ENCODE peak calls at places on chromosomes 3 and 15, in eight cellular contexts. L is H1; P is right cardiac atrium; M is RPMI8226; X is stimulated activated CD4-positive, alpha-beta T cell treated with anti-CD3 and anti-CD28 coated beads, Interleukin-1b, Interleukin-23, amount 100 ng/mL, for 1 hour; S is H7; D is stimulated activated CD8-positive, alpha-beta memory T cell treated with anti-CD3 and anti-CD28 coated beads, Interleukin-15, amount 100 ng/mL, for 4 hours; U is effector CD4-positive, alpha-beta T cell. O is an unnamed sample.

GRCh38 chr15:89104172-89104564 is 15.9 kb downstream of the ABHD2 start:
- DNase-seq in U (no peak), X (no peak), M (no peak), L (no peak), D (no peak), P (peak), S (no peak), O (no peak)

GRCh38 chr15:101689901-101690300 is 34.4 kb downstream of the TARS3 start:
- DNase-seq in S (no peak), X (no peak), U (no peak), L (no peak), D (no peak), M (no peak), P (no peak), O (no peak)

GRCh38 chr15:51750942-51751686 is at the start of gene TMOD2:
- DNase-seq in M (peak), X (no peak), D (no peak), U (peak), P (peak), S (peak), L (no peak), O (no peak)

GRCh38 chr3:160196511-160197104 is 28.6 kb upstream of the C3orf80 start:
- DNase-seq in M (no peak), L (no peak), P (peak), X (no peak), D (no peak), U (no peak), S (no peak), O (no peak)

GRCh38 chr3:123757281-123757940 is 126.7 kb downstream of the MYLK start:
- DNase-seq in S (no peak), P (no peak), D (no peak), M (peak), L (no peak), X (no peak), U (no peak), O (peak)

GRCh38 chr3:196916995-196917394 is 25.3 kb downstream of the NCBP2 start:
- DNase-seq in X (no peak), L (no peak), M (no peak), U (no peak), P (no peak), S (no peak), D (no peak), O (no peak)

GRCh38 chr3:18010001-18010400 is 267.6 kb upstream of the TBC1D5 start:
- DNase-seq in L (no peak), S (no peak), M (no peak), D (no peak), P (no peak), U (no peak), X (no peak), O (peak)

GRCh38 chr3:139388961-139389551 is 391 bp downstream of the COPB2 start:
- DNase-seq in P (no peak), S (peak), U (no peak), D (no peak), X (no peak), L (no peak), M (peak), O (no peak)

GRCh38 chr3:168044049-168044448 is 51.7 kb downstream of the GOLIM4 start:
- DNase-seq in X (no peak), S (no peak), U (no peak), D (no peak), P (no peak), M (no peak), L (no peak), O (no peak)

GRCh38 chr3:10419637-10420232 is 85.7 kb downstream of the ATP2B2 start:
- DNase-seq in S (no peak), U (peak), P (no peak), M (no peak), D (peak), L (no peak), X (no peak), O (peak)

GRCh38 chr3:81620813-81621212 is 140.6 kb downstream of the GBE1 start:
- DNase-seq in M (no peak), S (no peak), L (no peak), U (no peak), X (no peak), D (no peak), P (no peak), O (no peak)

GRCh38 chr3:46228259-46229222 is 13.7 kb upstream of the CCR3 start:
- DNase-seq in L (no peak), U (no peak), D (no peak), X (no peak), S (no peak), P (no peak), M (no peak), O (peak)

GRCh38 chr15:74895830-74896229 is 6.0 kb downstream of the MPI start:
- DNase-seq in U (no peak), P (no peak), X (no peak), D (no peak), S (no peak), L (no peak), M (no peak), O (no peak)

GRCh38 chr3:99515891-99516290 is 122.5 kb upstream of the COL8A1 start:
- DNase-seq in D (no peak), X (no peak), S (no peak), L (no peak), M (no peak), P (no peak), U (no peak), O (no peak)

GRCh38 chr3:117409701-117410459 is 700.3 kb downstream of the TUSC7 start:
- DNase-seq in D (no peak), L (no peak), S (no peak), M (no peak), P (no peak), U (no peak), X (no peak), O (no peak)

GRCh38 chr3:38404286-38404685 is 49.4 kb upstream of the ACVR2B start:
- DNase-seq in M (no peak), D (no peak), L (no peak), X (no peak), S (no peak), P (peak), U (no peak), O (peak)

GRCh38 chr3:160472344-160472743 is 22.8 kb upstream of the TRIM59 start:
- DNase-seq in D (no peak), U (no peak), M (no peak), S (no peak), P (no peak), X (no peak), L (no peak), O (no peak)

GRCh38 chr3:104825116-104825515 is 541.6 kb upstream of the ALCAM start:
- DNase-seq in U (no peak), M (no peak), X (no peak), S (peak), P (no peak), D (no peak), L (peak), O (no peak)

GRCh38 chr3:15281817-15282216 is 50.6 kb downstream of the SH3BP5 start:
- DNase-seq in D (no peak), M (no peak), P (no peak), X (no peak), S (no peak), U (no peak), L (no peak), O (no peak)

GRCh38 chr3:156052115-156052514 is 68.3 kb upstream of the KCNAB1 start:
- DNase-seq in P (no peak), S (no peak), X (no peak), D (no peak), M (no peak), U (no peak), L (no peak), O (no peak)

GRCh38 chr3:54608041-54608440 is 319.8 kb downstream of the LRTM1 start:
- DNase-seq in P (no peak), S (no peak), L (no peak), D (no peak), M (no peak), U (no peak), X (no peak), O (no peak)

GRCh38 chr3:23249961-23250360 is 46.8 kb downstream of the UBE2E2 start:
- DNase-seq in S (no peak), L (no peak), U (no peak), P (no peak), X (no peak), M (no peak), D (no peak), O (no peak)

GRCh38 chr3:139106013-139106932 is 61.6 kb upstream of the PRR23C start:
- DNase-seq in L (no peak), U (no peak), D (no peak), M (no peak), P (no peak), X (no peak), S (no peak), O (no peak)

GRCh38 chr15:28122038-28122949 is 23.2 kb upstream of the OCA2 start:
- DNase-seq in M (no peak), X (no peak), U (no peak), D (no peak), S (no peak), L (no peak), P (no peak), O (no peak)

O was measured in MV-4-11.